ENCODE peak calls at places on chromosomes 16 and 17, in nine cellular contexts. B, G, M, V, I, W, Z, L and Q are unnamed samples.

GRCh38 chr16:75116081-75116910 is at the start of gene LDHD:
- DNase-seq in I (peak), L (peak), W (peak), V (peak), G (no peak), M (no peak), B (peak), Z (peak), Q (no peak)

GRCh38 chr17:63133489-63133888 is 167.5 kb downstream of the TANC2 start:
- DNase-seq in Z (no peak), L (no peak), M (no peak), G (no peak), V (no peak), B (no peak), I (no peak), W (no peak), Q (no peak)

GRCh38 chr17:8701221-8701620 is 43.4 kb downstream of the CCDC42 start:
- DNase-seq in M (no peak), V (no peak), G (no peak), I (peak), Z (no peak), L (no peak), W (no peak), B (no peak), Q (no peak)

GRCh38 chr17:17985555-17985954 is 12.9 kb downstream of the DRC3 start:
- DNase-seq in Z (no peak), I (no peak), G (no peak), L (peak), M (no peak), W (no peak), B (no peak), V (no peak), Q (no peak)

GRCh38 chr17:2693561-2694380 is 17.8 kb downstream of the CLUH start:
- DNase-seq in I (peak), M (no peak), L (no peak), V (no peak), W (no peak), B (no peak), Z (no peak), G (no peak), Q (no peak)

GRCh38 chr16:52543654-52544053 is 3.3 kb downstream of the TOX3 start:
- DNase-seq in L (no peak), G (no peak), I (no peak), V (no peak), B (no peak), W (no peak), M (no peak), Z (no peak), Q (no peak)

GRCh38 chr17:51611585-51611984 is 351.2 kb downstream of the UTP18 start:
- DNase-seq in B (no peak), V (no peak), I (no peak), M (no peak), L (no peak), W (no peak), G (no peak), Z (no peak), Q (no peak)

GRCh38 chr17:4591529-4591928 is 7.2 kb downstream of the SMTNL2 start:
- DNase-seq in I (no peak), L (no peak), M (no peak), B (no peak), Z (peak), W (no peak), G (no peak), V (no peak), Q (no peak)

GRCh38 chr17:82110298-82110697 is 12.3 kb upstream of the FASN start:
- DNase-seq in M (no peak), Z (peak), V (no peak), L (no peak), W (peak), G (no peak), I (no peak), B (no peak), Q (no peak)

GRCh38 chr17:37693328-37693727 is 50.1 kb upstream of the DDX52 start:
- DNase-seq in L (no peak), Z (no peak), B (no peak), G (no peak), M (no peak), V (no peak), W (no peak), I (no peak), Q (no peak)

GRCh38 chr17:81854974-81855774 is 5.2 kb downstream of the P4HB start:
- DNase-seq in Z (peak), W (no peak), L (peak), V (no peak), G (no peak), B (no peak), I (no peak), M (no peak), Q (no peak)

GRCh38 chr17:73990290-73990689 is 213.2 kb upstream of the RPL38 start:
- DNase-seq in W (no peak), M (no peak), Z (no peak), G (no peak), L (no peak), V (no peak), I (no peak), B (no peak), Q (no peak)

GRCh38 chr16:65749566-65749965 is 616.9 kb upstream of the CDH5 start:
- DNase-seq in B (no peak), L (no peak), Z (no peak), M (no peak), G (no peak), W (no peak), V (no peak), I (no peak), Q (no peak)

GRCh38 chr17:81484195-81484979 is 28.2 kb downstream of the ACTG1 start:
- DNase-seq in W (peak), L (peak), B (peak), G (peak), Z (peak), V (peak), I (peak), M (no peak), Q (peak)

GRCh38 chr17:47856830-47857229 is 5.9 kb upstream of the SP6 start:
- DNase-seq in G (no peak), Z (no peak), B (no peak), W (no peak), L (no peak), M (no peak), V (no peak), I (no peak), Q (no peak)

GRCh38 chr16:52547001-52547833 is at the start of gene TOX3:
- DNase-seq in G (peak), I (no peak), M (no peak), L (peak), Z (no peak), V (no peak), B (no peak), W (peak), Q (peak)

GRCh38 chr17:47850692-47851573 is at the start of gene SP6:
- DNase-seq in V (peak), L (peak), Z (peak), M (no peak), B (no peak), I (no peak), W (peak), G (peak), Q (peak)

GRCh38 chr16:70605284-70605659 is 41.1 kb upstream of the IL34 start:
- DNase-seq in L (no peak), I (no peak), B (no peak), Z (no peak), G (no peak), V (no peak), M (no peak), W (no peak), Q (no peak)

GRCh38 chr16:23587726-23588125 is 8.4 kb downstream of the NDUFAB1 start:
- DNase-seq in I (no peak), V (no peak), B (no peak), M (peak), W (no peak), Z (peak), G (no peak), L (no peak), Q (no peak)

GRCh38 chr16:24854607-24855171 is 8.9 kb downstream of the SLC5A11 start:
- DNase-seq in W (no peak), G (no peak), M (no peak), B (no peak), Z (no peak), L (no peak), I (no peak), V (no peak), Q (no peak)

GRCh38 chr17:28347261-28347891 is 10.0 kb downstream of the POLDIP2 start:
- DNase-seq in I (no peak), L (no peak), W (no peak), Z (peak), M (peak), B (no peak), V (no peak), G (no peak), Q (no peak)

GRCh38 chr16:56625140-56625942 is at the start of gene MT1E:
- DNase-seq in W (peak), Z (no peak), V (peak), G (no peak), B (peak), M (no peak), L (peak), I (peak), Q (no peak)

DNA sequence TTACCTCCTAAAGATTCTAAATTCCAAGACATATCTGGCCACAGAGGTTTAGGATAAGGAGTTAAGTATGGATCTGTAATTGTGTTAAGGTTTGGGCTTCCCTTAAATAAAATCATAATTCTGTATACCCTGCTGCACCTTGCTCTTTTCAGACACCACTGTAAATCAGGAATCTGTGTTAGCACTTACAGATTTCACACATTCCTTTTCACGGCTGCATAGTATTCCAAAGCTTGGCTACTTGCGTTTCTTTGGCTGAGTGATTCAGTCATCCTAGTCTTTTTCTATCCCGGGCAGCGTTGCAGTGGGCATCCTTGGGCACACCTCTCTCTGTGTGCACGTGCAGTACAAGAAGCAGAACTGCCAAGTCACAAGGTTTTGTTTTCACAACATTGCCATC is 105.8 kb downstream of the SOCS1 start:
- DNase-seq in V (no peak), W (no peak), M (no peak), B (no peak), G (no peak), Z (no peak), L (no peak), I (no peak), Q (no peak)
- TF ChIP-seq CTCF in V (no peak), W (no peak), M (no peak), B (no peak), G (no peak), Z (no peak), L (no peak), I (no peak), Q (no peak)

DNA sequence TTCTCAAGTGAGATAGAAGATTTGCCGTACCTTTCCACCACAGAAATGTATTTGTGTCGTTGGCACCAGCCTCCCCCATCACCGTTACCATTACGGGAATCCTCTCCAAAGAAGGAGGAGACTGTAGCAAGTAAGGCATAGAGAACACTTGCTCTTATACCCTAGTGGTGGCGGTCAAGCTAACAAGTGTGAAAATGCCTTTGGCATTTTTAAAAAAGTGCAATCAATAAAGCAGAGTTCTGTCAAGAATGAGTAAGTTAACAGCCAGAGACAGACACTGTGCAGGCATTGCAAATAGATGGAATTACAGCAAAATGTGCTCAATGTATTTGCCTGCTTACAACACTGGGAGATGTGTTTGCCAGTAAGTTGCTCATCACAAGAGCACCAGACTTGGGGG is 7.7 kb downstream of the MSL1 start:
- DNase-seq in Z (no peak), V (no peak), L (peak), G (no peak), W (no peak), B (no peak), M (no peak), I (no peak), Q (no peak)
- TF ChIP-seq CTCF in Z (no peak), V (no peak), L (no peak), G (peak), W (no peak), B (no peak), M (no peak), I (no peak), Q (no peak)

DNA sequence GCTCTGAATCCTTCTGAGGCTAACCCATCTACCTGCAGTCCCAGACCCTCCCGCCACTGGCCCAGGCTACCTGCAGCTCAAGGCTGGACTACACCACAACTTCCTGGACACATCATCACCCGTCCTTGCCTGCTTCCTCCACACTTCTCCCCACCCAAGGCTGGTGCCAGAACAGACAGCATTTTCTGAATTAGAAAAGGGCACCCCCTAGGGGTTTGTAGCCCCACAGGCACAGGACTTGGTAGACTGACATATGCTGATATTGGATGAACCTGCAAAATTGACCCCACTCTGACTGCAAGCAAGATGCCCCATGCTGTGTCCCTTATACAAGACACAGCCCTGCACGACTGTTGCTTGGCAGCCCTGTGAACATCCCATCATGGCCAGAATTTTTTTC is 271.5 kb upstream of the C16orf82 start:
- DNase-seq in Z (no peak), I (no peak), G (no peak), L (peak), B (no peak), W (peak), V (no peak), M (no peak), Q (no peak)
- TF ChIP-seq CTCF in Z (no peak), I (no peak), G (peak), L (peak), B (no peak), W (peak), V (no peak), M (no peak), Q (peak)

DNA sequence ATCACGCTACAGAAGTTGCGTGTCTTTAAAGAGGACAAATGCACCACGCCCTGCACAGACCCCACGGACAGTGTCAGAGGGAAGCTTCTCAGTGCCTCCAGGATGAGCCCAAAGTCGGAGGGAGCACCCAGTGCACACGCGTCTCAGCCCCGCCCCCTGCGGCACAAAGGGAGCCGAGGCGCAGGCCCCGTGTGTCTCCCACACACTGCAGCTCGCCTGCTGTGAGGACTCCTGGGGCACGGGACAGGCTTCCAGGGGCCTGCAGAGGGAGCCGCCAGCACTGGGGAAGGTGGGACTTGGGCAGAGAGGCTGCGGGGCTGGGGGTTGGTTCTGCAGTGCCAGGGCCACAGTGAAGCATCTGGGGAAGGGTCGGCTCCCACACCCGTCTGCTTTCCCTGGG is 77.4 kb downstream of the LMF1 start:
- DNase-seq in L (no peak), Z (no peak), G (no peak), B (no peak), V (no peak), M (no peak), W (no peak), I (no peak), Q (no peak)
- TF ChIP-seq CTCF in L (peak), Z (no peak), G (no peak), B (no peak), V (no peak), M (no peak), W (no peak), I (no peak), Q (no peak)